ENCODE peak calls at places on chromosomes 5 and 9, in six cellular contexts. G, L, S, B, M and N are unnamed samples.

GRCh38 chr9:129612123-129612522 is 8.8 kb downstream of the C9orf50 start:
- DNase-seq in G (no peak), L (no peak), S (no peak), B (no peak), M (no peak), N (no peak)

GRCh38 chr5:147407094-147407681 is 102.7 kb downstream of the DPYSL3 start:
- DNase-seq in G (peak; percentile 81), L (no peak), S (peak; percentile 93), B (no peak), M (no peak), N (peak; percentile 65)

GRCh38 chr9:119375892-119376291 is 6.7 kb upstream of the BRINP1 start:
- DNase-seq in G (peak; percentile 55), L (no peak), S (peak; percentile 14), B (no peak), M (no peak), N (no peak)

GRCh38 chr5:2886531-2886930 is 135.1 kb upstream of the IRX2 start:
- DNase-seq in G (no peak), L (no peak), S (no peak), B (no peak), M (no peak), N (no peak)

GRCh38 chr5:165143727-165144210 is 1638.3 kb downstream of the MAT2B start:
- DNase-seq in G (no peak), L (no peak), S (peak; percentile 19), B (no peak), M (no peak), N (no peak)

GRCh38 chr5:87705876-87706275 is 293.1 kb upstream of the CCNH start:
- DNase-seq in G (no peak), L (no peak), S (peak; percentile 60), B (no peak), M (no peak), N (no peak)

GRCh38 chr5:149732500-149733128 is 2.5 kb downstream of the PPARGC1B start:
- DNase-seq in G (no peak), L (no peak), S (no peak), B (peak; percentile 68), M (no peak), N (no peak)

GRCh38 chr9:3200331-3200774 is 325.4 kb downstream of the RFX3 start:
- DNase-seq in G (no peak), L (no peak), S (peak; percentile 46), B (no peak), M (no peak), N (no peak)

GRCh38 chr9:129336601-129337286 is 158.7 kb upstream of the IER5L start:
- DNase-seq in G (no peak), L (peak; percentile 40), S (peak; percentile 89), B (peak; percentile 56), M (peak; percentile 37), N (no peak)

GRCh38 chr5:61704289-61704688 is 372.2 kb downstream of the ZSWIM6 start:
- DNase-seq in G (no peak), L (no peak), S (no peak), B (no peak), M (no peak), N (no peak)

GRCh38 chr5:42555010-42555409 is 131.8 kb downstream of the GHR start:
- DNase-seq in G (no peak), L (no peak), S (no peak), B (no peak), M (no peak), N (no peak)

GRCh38 chr9:14560194-14560593 is 133.0 kb downstream of the ZDHHC21 start:
- DNase-seq in G (no peak), L (no peak), S (no peak), B (no peak), M (no peak), N (no peak)

GRCh38 chr5:136032564-136032963 is 3.8 kb downstream of the TGFBI start:
- DNase-seq in G (no peak), L (no peak), S (peak; percentile 79), B (no peak), M (no peak), N (no peak)

GRCh38 chr9:123131258-123131657 is 97.8 kb downstream of the GPR21 start:
- DNase-seq in G (no peak), L (no peak), S (peak; percentile 84), B (no peak), M (no peak), N (no peak)

GRCh38 chr9:2838984-2839367 is 4.9 kb downstream of the PUM3 start:
- DNase-seq in G (no peak), L (no peak), S (no peak), B (no peak), M (no peak), N (no peak)

GRCh38 chr5:17039170-17039569 is 103.1 kb upstream of the MYO10 start:
- DNase-seq in G (no peak), L (no peak), S (no peak), B (no peak), M (no peak), N (no peak)

GRCh38 chr9:133494636-133495326 is 15.9 kb upstream of the SLC2A6 start:
- DNase-seq in G (no peak), L (no peak), S (no peak), B (no peak), M (no peak), N (no peak)

GRCh38 chr5:91352831-91353695 is 30.1 kb downstream of the ARRDC3 start:
- DNase-seq in G (no peak), L (no peak), S (no peak), B (no peak), M (no peak), N (no peak)

GRCh38 chr9:96758845-96759673 is 18.8 kb downstream of the ZNF510 start:
- DNase-seq in G (no peak), L (no peak), S (peak; percentile 19), B (no peak), M (no peak), N (no peak)
- H3K9me3 ChIP-seq in G (peaks cover 51% of the 10 kb centered on the region), L (peaks cover 67% of the 10 kb centered on the region), S (peaks cover 12% of the 10 kb centered on the region), B (peaks cover 75% of the 10 kb centered on the region), M (peaks cover 77% of the 10 kb centered on the region), N (peaks cover 23% of the 10 kb centered on the region)

DNA sequence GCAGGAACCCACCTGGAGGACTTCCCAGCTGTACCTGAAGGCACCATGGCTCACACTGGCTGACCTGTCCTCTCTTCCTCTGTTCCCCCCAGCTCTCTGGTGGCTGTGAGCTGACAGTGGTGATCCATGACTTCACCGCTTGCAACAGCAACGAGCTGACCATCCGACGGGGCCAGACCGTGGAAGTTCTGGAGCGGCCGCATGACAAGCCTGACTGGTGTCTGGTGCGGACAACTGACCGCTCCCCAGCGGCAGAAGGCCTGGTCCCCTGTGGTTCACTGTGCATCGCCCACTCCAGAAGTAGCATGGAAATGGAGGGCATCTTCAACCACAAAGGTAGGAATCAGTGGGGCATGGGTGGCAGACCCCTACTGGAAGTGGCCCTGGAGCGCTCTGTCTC is 161.9 kb upstream of the OTULINL start:
- DNase-seq in G (no peak), L (no peak), S (no peak), B (no peak), M (no peak), N (no peak)
- H3K36me3 ChIP-seq in G (peaks cover 1% of the 10 kb centered on the region), L (peaks cover 43% of the 10 kb centered on the region), S (peaks cover 44% of the 10 kb centered on the region), B (peaks cover 82% of the 10 kb centered on the region), M (no peaks in the 10 kb centered on the region), N (no peaks in the 10 kb centered on the region)

DNA sequence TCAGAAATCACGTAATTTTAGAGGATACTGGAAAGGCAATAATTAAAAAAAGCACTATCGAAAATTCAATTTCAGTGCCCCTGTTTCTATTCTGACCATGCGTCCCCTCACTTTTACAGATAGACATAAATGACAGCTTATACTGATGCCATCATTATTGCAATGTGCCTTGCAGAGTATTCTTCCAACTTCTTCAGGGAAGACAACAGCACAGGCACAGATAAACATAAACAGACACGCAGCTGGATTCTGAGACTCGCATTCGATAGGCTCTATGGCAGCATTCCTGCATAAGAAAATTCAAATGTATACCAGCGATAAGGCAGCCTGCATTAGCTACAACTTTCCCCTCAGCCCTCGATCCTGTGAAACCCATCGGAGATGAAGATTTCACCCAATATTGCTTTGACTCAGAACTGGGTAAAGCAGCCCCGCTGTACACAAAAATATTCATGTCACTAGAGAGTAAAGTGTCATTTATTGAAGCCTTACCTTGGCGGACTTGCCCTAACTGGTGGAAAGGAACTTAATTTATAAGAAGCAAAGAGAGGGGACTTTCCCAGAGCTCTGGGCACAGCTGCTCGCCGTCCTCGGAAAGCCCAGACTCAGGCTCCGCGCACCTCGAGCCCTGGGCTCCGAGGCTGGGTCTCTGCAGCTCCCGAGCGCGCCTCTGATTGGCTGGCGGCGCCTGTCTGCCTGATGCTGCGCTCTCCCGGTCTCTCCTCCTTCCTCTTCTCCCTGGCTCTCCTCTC is at the start of gene CDH18:
- DNase-seq in G (peak; percentile 32), L (no peak), S (peak; percentile 69), B (no peak), M (no peak), N (no peak)
- H3K4me3 ChIP-seq in G (no peak within 1 kb of the TSS), L (no peak within 1 kb of the TSS), S (peak within 1 kb of the TSS; percentile 33), B (no peak within 1 kb of the TSS), M (no peak within 1 kb of the TSS), N (no peak within 1 kb of the TSS)

GRCh38 chr5:50710838-50711237 is 44.4 kb downstream of the PARP8 start:
- DNase-seq in G (no peak), L (no peak), S (no peak), B (no peak), M (no peak), N (no peak)

GRCh38 chr5:50709471-50709870 is 43.0 kb downstream of the PARP8 start:
- DNase-seq in G (no peak), L (no peak), S (peak; percentile 41), B (no peak), M (no peak), N (no peak)

GRCh38 chr5:50715001-50715400 is 48.6 kb downstream of the PARP8 start:
- DNase-seq in G (no peak), L (no peak), S (no peak), B (no peak), M (no peak), N (no peak)

GRCh38 chr5:50712479-50712878 is 46.0 kb downstream of the PARP8 start:
- DNase-seq in G (no peak), L (no peak), S (no peak), B (no peak), M (no peak), N (no peak)

GRCh38 chr5:50711280-50711679 is 44.8 kb downstream of the PARP8 start:
- DNase-seq in G (no peak), L (no peak), S (no peak), B (no peak), M (peak; percentile 78), N (no peak)
- H3K9me3 ChIP-seq in G (no peaks in the 10 kb centered on the region), L (no peaks in the 10 kb centered on the region), S (no peaks in the 10 kb centered on the region), B (no peaks in the 10 kb centered on the region), M (no peaks in the 10 kb centered on the region), N (no peaks in the 10 kb centered on the region)

GRCh38 chr5:71597001-71597400 is 9.9 kb downstream of the MCCC2 start:
- DNase-seq in G (no peak), L (no peak), S (no peak), B (no peak), M (no peak), N (no peak)
- H3K36me3 ChIP-seq in G (peaks cover 2% of the 10 kb centered on the region), L (peaks cover 20% of the 10 kb centered on the region), S (no peaks in the 10 kb centered on the region), B (peaks cover 67% of the 10 kb centered on the region), M (peaks cover 24% of the 10 kb centered on the region), N (peaks cover 4% of the 10 kb centered on the region)